ENCODE peak calls at places on chromosomes 3 and 15, in five cellular contexts. N is cardiac muscle cell, C is esophagus muscularis mucosa, P is ascending aorta, T is testis. K is an unnamed sample.

GRCh38 chr3:137217733-137218132 is 259.9 kb downstream of the IL20RB start:
- DNase-seq in N (no peak), C (no peak), P (no peak), T (peak; percentile 53), K (no peak)

GRCh38 chr3:149011676-149012075 is 20.3 kb downstream of the GYG1 start:
- DNase-seq in N (no peak), C (no peak), P (no peak), T (no peak), K (no peak)

GRCh38 chr3:194218646-194219453 is 82.9 kb downstream of the HES1 start:
- DNase-seq in N (no peak), C (no peak), P (no peak), T (no peak), K (no peak)

GRCh38 chr3:4493931-4494806 is 1.0 kb downstream of the ITPR1 start:
- DNase-seq in N (peak; percentile 51), C (peak; percentile 87), P (no peak), T (peak; percentile 63), K (peak; percentile 34)

GRCh38 chr3:196969660-196970546 is 1.3 kb upstream of the PIGZ start:
- DNase-seq in N (peak; percentile 65), C (no peak), P (no peak), T (peak; percentile 40), K (peak; percentile 86)

GRCh38 chr3:79910337-79910736 is 142.5 kb upstream of the ROBO1 start:
- DNase-seq in N (no peak), C (no peak), P (no peak), T (no peak), K (no peak)

GRCh38 chr3:11059090-11059798 is 66.7 kb downstream of the SLC6A1 start:
- DNase-seq in N (peak; percentile 80), C (no peak), P (no peak), T (peak; percentile 82), K (peak; percentile 78)

GRCh38 chr15:39692464-39693327 is 89.9 kb downstream of the FSIP1 start:
- DNase-seq in N (peak; percentile 35), C (no peak), P (no peak), T (no peak), K (peak; percentile 41)

GRCh38 chr3:45113625-45114050 is 32.5 kb downstream of the CDCP1 start:
- DNase-seq in N (peak; percentile 37), C (no peak), P (no peak), T (no peak), K (no peak)

GRCh38 chr3:170488802-170489201 is 70.1 kb downstream of the CLDN11 start:
- DNase-seq in N (peak; percentile 91), C (no peak), P (no peak), T (no peak), K (peak; percentile 50)

GRCh38 chr3:44114142-44114541 is 127.5 kb upstream of the TOPAZ1 start:
- DNase-seq in N (peak; percentile 34), C (no peak), P (no peak), T (peak; percentile 54), K (peak; percentile 39)

GRCh38 chr3:166351461-166351860 is 514.2 kb upstream of the BCHE start:
- DNase-seq in N (no peak), C (no peak), P (no peak), T (no peak), K (no peak)

GRCh38 chr15:79463781-79464270 is 31.7 kb downstream of the MINAR1 start:
- DNase-seq in N (no peak), C (no peak), P (no peak), T (no peak), K (no peak)

GRCh38 chr3:184461219-184461618 is 81.4 kb downstream of the CHRD start:
- DNase-seq in N (no peak), C (no peak), P (no peak), T (no peak), K (no peak)

GRCh38 chr15:47437492-47437891 is 279.8 kb upstream of the SEMA6D start:
- DNase-seq in N (no peak), C (no peak), P (no peak), T (no peak), K (no peak)

GRCh38 chr15:68348601-68349000 is 71.1 kb downstream of the FEM1B start:
- DNase-seq in N (no peak), C (no peak), P (no peak), T (no peak), K (no peak)

GRCh38 chr15:39127925-39128617 is 452.8 kb upstream of the THBS1 start:
- DNase-seq in N (peak; percentile 98), C (no peak), P (no peak), T (no peak), K (peak; percentile 68)

GRCh38 chr3:190848891-190849290 is 13.6 kb downstream of the GMNC start:
- DNase-seq in N (no peak), C (no peak), P (no peak), T (no peak), K (no peak)

GRCh38 chr3:66629431-66630368 is 128.9 kb upstream of the LRIG1 start:
- DNase-seq in N (peak; percentile 5), C (no peak), P (no peak), T (peak; percentile 50), K (no peak)

GRCh38 chr3:123076496-123077418 is 9.9 kb downstream of the PDIA5 start:
- DNase-seq in N (no peak), C (no peak), P (no peak), T (peak; percentile 44), K (peak; percentile 41)

GRCh38 chr15:52963865-52964264 is 173.7 kb upstream of the ONECUT1 start:
- DNase-seq in N (no peak), C (no peak), P (no peak), T (no peak), K (no peak)

GRCh38 chr3:157336252-157337009 is 100.2 kb upstream of the PTX3 start:
- DNase-seq in N (no peak), C (no peak), P (no peak), T (no peak), K (no peak)
- H3K4me3 ChIP-seq in N (no peak overlapping the region), C (no peak overlapping the region), P (no peak overlapping the region), T (no peak overlapping the region), K (no peak overlapping the region)

DNA sequence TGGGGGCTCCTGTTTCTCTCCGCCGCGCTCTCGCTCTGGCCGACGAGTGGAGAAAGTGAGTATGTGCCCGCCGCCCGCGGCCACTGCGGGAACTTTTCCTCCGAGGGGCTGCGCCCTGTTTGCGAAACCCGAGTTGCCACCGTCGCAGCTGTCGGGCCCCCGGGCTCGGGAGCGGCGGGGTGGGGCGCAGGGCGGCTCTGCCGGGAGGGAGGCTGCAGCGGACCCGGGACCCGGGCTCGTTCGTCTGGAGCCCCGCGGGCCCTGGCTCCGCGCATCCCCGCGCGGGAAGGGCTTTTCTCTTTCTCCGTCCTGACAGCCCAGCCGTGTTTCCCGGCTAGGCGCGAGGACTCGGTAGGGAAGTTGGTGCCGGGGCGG is 1.3 kb downstream of the IGF1R start:
- DNase-seq in N (no peak), C (no peak), P (no peak), T (no peak), K (peak; percentile 66)
- TF ChIP-seq CTCF in N (peak; percentile 8), C (no peak), P (peak; percentile 10), T (no peak), K (no peak)

GRCh38 chr3:163943664-163944063 is 1134.6 kb downstream of the SI start:
- DNase-seq in N (no peak), C (no peak), P (no peak), T (no peak), K (no peak)

GRCh38 chr3:163936557-163936956 is 1141.7 kb downstream of the SI start:
- DNase-seq in N (no peak), C (no peak), P (no peak), T (no peak), K (no peak)

GRCh38 chr3:163935411-163935810 is 1142.9 kb downstream of the SI start:
- DNase-seq in N (no peak), C (no peak), P (no peak), T (no peak), K (no peak)

GRCh38 chr3:163939926-163940325 is 1138.4 kb downstream of the SI start:
- DNase-seq in N (no peak), C (no peak), P (no peak), T (no peak), K (no peak)
- H3K4me3 ChIP-seq in N (no peak overlapping the region), C (no peak overlapping the region), P (no peak overlapping the region), T (no peak overlapping the region), K (no peak overlapping the region)

GRCh38 chr15:72770673-72771328 is 12.8 kb downstream of the ADPGK start:
- DNase-seq in N (no peak), C (no peak), P (no peak), T (no peak), K (no peak)
- TF ChIP-seq CTCF in N (peak; percentile 19), C (no peak), P (no peak), T (no peak), K (no peak)

GRCh38 chr15:58549780-58550064 is 117.9 kb downstream of the LIPC start:
- DNase-seq in N (no peak), C (no peak), P (no peak), T (no peak), K (no peak)

GRCh38 chr15:58551084-58551763 is 119.4 kb downstream of the LIPC start:
- DNase-seq in N (no peak), C (no peak), P (no peak), T (no peak), K (no peak)

GRCh38 chr15:58553365-58553918 is 121.7 kb downstream of the LIPC start:
- DNase-seq in N (no peak), C (no peak), P (no peak), T (no peak), K (no peak)

GRCh38 chr15:58552505-58553364 is 120.9 kb downstream of the LIPC start:
- DNase-seq in N (peak; percentile 72), C (no peak), P (no peak), T (no peak), K (no peak)

DNA sequence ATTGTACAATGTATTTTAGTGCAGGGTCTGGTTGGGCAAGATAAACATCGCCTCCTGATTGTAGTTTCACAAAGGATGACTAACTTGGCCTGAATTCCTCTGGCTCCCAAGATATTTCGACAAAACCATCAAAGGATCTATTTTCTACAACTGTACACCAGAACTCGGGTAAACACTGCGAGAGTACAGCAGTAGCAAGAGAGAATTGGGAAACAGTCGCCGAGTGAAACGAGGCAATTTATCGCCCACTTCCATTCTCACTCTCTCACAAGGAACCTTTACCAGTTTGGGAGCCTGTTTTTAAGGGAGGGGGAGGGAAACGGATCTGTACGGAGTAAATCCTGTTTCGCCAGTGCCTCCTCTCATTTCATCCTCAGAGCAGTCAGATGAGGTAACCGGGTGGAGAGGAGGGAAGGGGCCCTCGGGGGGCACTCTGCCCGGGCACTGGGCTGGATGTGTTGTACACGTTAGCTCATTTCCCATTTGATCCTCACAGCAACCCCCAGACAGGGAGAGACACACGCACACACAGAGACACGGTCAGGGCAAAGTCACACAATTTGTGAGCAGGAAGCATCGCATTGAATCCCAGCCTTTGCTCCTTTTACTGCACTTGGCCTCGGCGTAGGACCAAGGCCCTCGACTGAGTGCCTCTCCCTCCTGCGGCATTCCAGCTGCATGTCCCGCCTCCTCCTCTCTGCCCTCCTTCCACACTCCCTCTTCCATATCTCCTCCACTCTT is 120.1 kb downstream of the LIPC start:
- DNase-seq in N (peak; percentile 95), C (no peak), P (no peak), T (no peak), K (peak; percentile 65)
- H3K4me3 ChIP-seq in N (no peak overlapping the region), C (peak overlapping the region; percentile 20), P (peak overlapping the region; percentile 33), T (peak overlapping the region; percentile 29), K (no peak overlapping the region)

K was measured in hepatocyte.